ENCODE peak calls at places on chromosomes 6 and 20, in five cellular contexts. One of them, this sample, is unnamed.

GRCh38 chr6:118709859-118710350 is 58.5 kb upstream of the CEP85L start:
- DNase-seq in heart right ventricle: no peak
- DNase-seq in left ventricle myocardium superior: no peak
- DNase-seq in AG04449: no peak
- DNase-seq in NCI-H2029: peak
- DNase-seq in this sample: no peak

GRCh38 chr6:46378882-46379405 is 112.3 kb downstream of the RCAN2 start:
- DNase-seq in left ventricle myocardium superior: no peak
- DNase-seq in AG04449: no peak
- DNase-seq in heart right ventricle: no peak
- DNase-seq in NCI-H2029: no peak
- DNase-seq in this sample: no peak

GRCh38 chr6:138004423-138005287 is 102.6 kb downstream of the PERP start:
- DNase-seq in left ventricle myocardium superior: no peak
- DNase-seq in heart right ventricle: no peak
- DNase-seq in NCI-H2029: no peak
- DNase-seq in AG04449: no peak
- DNase-seq in this sample: no peak

GRCh38 chr20:34706912-34707784 is 3.0 kb downstream of the TP53INP2 start:
- DNase-seq in AG04449: no peak
- DNase-seq in NCI-H2029: no peak
- DNase-seq in heart right ventricle: no peak
- DNase-seq in left ventricle myocardium superior: no peak
- DNase-seq in this sample: no peak

GRCh38 chr6:80872194-80872950 is 765.9 kb downstream of the BCKDHB start:
- DNase-seq in AG04449: no peak
- DNase-seq in heart right ventricle: no peak
- DNase-seq in NCI-H2029: no peak
- DNase-seq in left ventricle myocardium superior: peak
- DNase-seq in this sample: no peak

GRCh38 chr6:3690506-3690905 is 61.0 kb downstream of the PXDC1 start:
- DNase-seq in heart right ventricle: no peak
- DNase-seq in left ventricle myocardium superior: no peak
- DNase-seq in AG04449: no peak
- DNase-seq in NCI-H2029: no peak
- DNase-seq in this sample: no peak

GRCh38 chr6:157531986-157532365 is 151.0 kb downstream of the ZDHHC14 start:
- DNase-seq in NCI-H2029: no peak
- DNase-seq in left ventricle myocardium superior: no peak
- DNase-seq in AG04449: no peak
- DNase-seq in heart right ventricle: no peak
- DNase-seq in this sample: no peak

GRCh38 chr20:31851240-31851955 is 6.0 kb upstream of the FOXS1 start:
- DNase-seq in NCI-H2029: no peak
- DNase-seq in left ventricle myocardium superior: no peak
- DNase-seq in heart right ventricle: no peak
- DNase-seq in AG04449: no peak
- DNase-seq in this sample: no peak

GRCh38 chr6:87784690-87785089 is 82.7 kb upstream of the AKIRIN2 start:
- DNase-seq in heart right ventricle: no peak
- DNase-seq in AG04449: no peak
- DNase-seq in left ventricle myocardium superior: no peak
- DNase-seq in NCI-H2029: no peak
- DNase-seq in this sample: no peak

GRCh38 chr6:30450908-30451818 is 38.1 kb upstream of the HLA-E start:
- DNase-seq in heart right ventricle: peak
- DNase-seq in left ventricle myocardium superior: peak
- DNase-seq in AG04449: peak
- DNase-seq in NCI-H2029: no peak
- DNase-seq in this sample: no peak

GRCh38 chr6:6629416-6629815 is 40.9 kb downstream of the LY86 start:
- DNase-seq in left ventricle myocardium superior: no peak
- DNase-seq in NCI-H2029: peak
- DNase-seq in heart right ventricle: no peak
- DNase-seq in AG04449: no peak
- DNase-seq in this sample: no peak